ENCODE peak calls at places on chromosomes 6 and 20, in five cellular contexts. C, D, I, W and N are unnamed samples.
A peak's percentile ranks its signal among the peaks of the same experiment; 100 is the strongest.

GRCh38 chr6:138523347-138524210 is 24.3 kb upstream of the NHSL1 start:
- DNase-seq in I (no peak), D (no peak), C (no peak), W (no peak), N (no peak)

GRCh38 chr6:34867484-34867883 is 20.4 kb downstream of the TAF11 start:
- DNase-seq in D (no peak), C (no peak), W (no peak), I (no peak), N (no peak)

GRCh38 chr6:36679043-36679821 is 718 bp downstream of the CDKN1A start:
- DNase-seq in I (peak; percentile 22), D (no peak), W (peak; percentile 68), C (peak; percentile 42), N (no peak)

GRCh38 chr6:74091133-74091793 is 395.3 kb downstream of the CD109 start:
- DNase-seq in C (no peak), D (no peak), W (peak; percentile 18), I (no peak), N (no peak)

GRCh38 chr6:137051790-137052472 is 7.2 kb upstream of the IL20RA start:
- DNase-seq in C (no peak), I (no peak), D (no peak), W (no peak), N (no peak)

GRCh38 chr6:56689114-56689513 is 46.4 kb upstream of the DST start:
- DNase-seq in I (no peak), D (no peak), W (no peak), C (no peak), N (no peak)

GRCh38 chr6:56655250-56655649 is 12.6 kb upstream of the DST start:
- DNase-seq in W (no peak), I (no peak), C (no peak), D (no peak), N (no peak)

GRCh38 chr20:8291873-8292272 is 159.8 kb downstream of the PLCB1 start:
- DNase-seq in C (no peak), W (no peak), D (peak; percentile 7), I (no peak), N (peak; percentile 43)

GRCh38 chr6:4864534-4864933 is 88.3 kb downstream of the CDYL start:
- DNase-seq in I (no peak), W (no peak), D (no peak), C (no peak), N (no peak)

GRCh38 chr6:97917369-97917768 is 634.4 kb upstream of the MMS22L start:
- DNase-seq in W (no peak), D (no peak), C (no peak), I (no peak), N (no peak)

GRCh38 chr20:21514553-21515251 is 838 bp upstream of the NKX2-2 start:
- DNase-seq in W (peak; percentile 34), C (no peak), D (no peak), I (no peak), N (no peak)

GRCh38 chr6:53347250-53347920 is 1.4 kb downstream of the ELOVL5 start:
- DNase-seq in W (no peak), C (no peak), I (no peak), D (no peak), N (no peak)

GRCh38 chr20:17595846-17596245 is 26.0 kb downstream of the DSTN start:
- DNase-seq in W (no peak), D (no peak), I (no peak), C (no peak), N (no peak)

GRCh38 chr6:87436435-87436834 is 28.7 kb downstream of the CFAP206 start:
- DNase-seq in I (peak; percentile 63), D (peak; percentile 26), W (no peak), C (peak; percentile 68), N (peak; percentile 4)

GRCh38 chr20:370151-370600 is 10.4 kb upstream of the TRIB3 start:
- DNase-seq in D (no peak), C (no peak), I (no peak), W (no peak), N (no peak)

GRCh38 chr20:3763691-3764601 is 3.6 kb downstream of the ADISSP start:
- DNase-seq in D (no peak), W (no peak), I (no peak), C (no peak), N (no peak)

GRCh38 chr6:76682842-76683241 is 610.4 kb upstream of the IMPG1 start:
- DNase-seq in C (no peak), I (no peak), W (no peak), D (no peak), N (no peak)

GRCh38 chr6:38270367-38270766 is 369.4 kb downstream of the BTBD9 start:
- DNase-seq in D (no peak), C (no peak), W (no peak), I (no peak), N (no peak)

GRCh38 chr6:145547596-145548325 is 187.6 kb downstream of the EPM2A start:
- DNase-seq in I (no peak), W (no peak), C (no peak), D (no peak), N (no peak)

GRCh38 chr20:13029687-13030510 is 21.1 kb downstream of the SPTLC3 start:
- DNase-seq in C (no peak), D (peak; percentile 51), W (no peak), I (no peak), N (peak; percentile 25)

GRCh38 chr6:124670801-124671200 is 291.4 kb upstream of the RNF217 start:
- DNase-seq in W (no peak), C (no peak), I (no peak), D (no peak), N (no peak)

GRCh38 chr20:45985573-45985972 is 13.6 kb upstream of the ZNF335 start:
- DNase-seq in I (no peak), C (no peak), D (no peak), W (no peak), N (no peak)

GRCh38 chr20:8454137-8454712 is 322.2 kb downstream of the PLCB1 start:
- DNase-seq in W (peak; percentile 8), C (no peak), D (peak; percentile 71), I (no peak), N (peak; percentile 59)

GRCh38 chr6:79374308-79374707 is 139.8 kb upstream of the HMGN3 start:
- DNase-seq in W (no peak), I (no peak), C (no peak), D (no peak), N (no peak)
- TF ChIP-seq CTCF in W (no peak), I (no peak), C (no peak), D (no peak), N (no peak)

GRCh38 chr6:151664390-151664789 is 143.1 kb upstream of the ESR1 start:
- DNase-seq in D (no peak), C (no peak), W (no peak), I (no peak), N (no peak)

GRCh38 chr6:151659212-151659611 is 148.3 kb upstream of the ESR1 start:
- DNase-seq in C (no peak), I (no peak), D (no peak), W (no peak), N (no peak)

GRCh38 chr6:151661509-151661908 is 146.0 kb upstream of the ESR1 start:
- DNase-seq in I (no peak), W (no peak), D (no peak), C (no peak), N (no peak)

GRCh38 chr6:151663559-151663958 is 143.9 kb upstream of the ESR1 start:
- DNase-seq in W (no peak), I (no peak), C (no peak), D (no peak), N (no peak)

GRCh38 chr6:151661928-151662327 is 145.6 kb upstream of the ESR1 start:
- DNase-seq in I (no peak), D (no peak), W (no peak), C (peak; percentile 18), N (no peak)
- TF ChIP-seq CTCF in I (peak; percentile 18), D (peak; percentile 12), W (peak; percentile 31), C (no peak), N (no peak)

DNA sequence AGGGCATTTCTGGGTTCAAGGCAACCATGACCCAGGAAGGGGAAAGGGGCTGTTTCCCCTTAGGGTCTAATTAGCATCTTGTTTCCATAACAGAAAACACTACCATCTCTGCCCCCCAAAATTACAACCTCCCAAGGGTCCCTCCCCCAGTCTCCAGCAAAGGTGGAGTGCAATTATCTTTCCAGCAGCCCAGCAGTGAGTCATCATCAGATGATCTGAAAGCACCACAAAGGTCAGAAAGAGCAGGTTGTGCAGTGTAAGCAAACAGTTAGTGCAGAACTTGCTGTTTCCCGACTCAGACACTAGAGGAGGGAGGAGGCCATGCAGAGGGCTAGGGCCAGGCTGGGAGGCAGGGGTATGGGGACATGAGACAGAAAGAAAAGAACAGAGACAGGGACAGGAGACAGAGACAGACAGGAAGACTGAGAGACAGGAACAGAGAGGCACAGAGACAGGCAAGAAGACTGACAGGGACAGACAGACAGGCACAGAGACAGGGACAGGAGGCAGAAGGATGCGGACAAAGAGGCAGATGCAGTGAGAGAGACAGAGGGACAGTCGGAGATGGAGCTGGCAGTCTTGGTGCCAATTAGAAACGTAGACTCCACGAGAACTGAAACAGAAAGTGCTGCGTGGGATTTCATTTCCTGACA is 62.5 kb downstream of the PYGB start:
- DNase-seq in I (no peak), C (no peak), W (peak; percentile 81), D (peak; percentile 82), N (peak; percentile 71)
- TF ChIP-seq CTCF in I (peak; percentile 54), C (no peak), W (peak; percentile 61), D (peak; percentile 84), N (peak; percentile 92)

GRCh38 chr6:133501675-133502275 is 260.6 kb downstream of the EYA4 start:
- DNase-seq in D (no peak), I (no peak), C (no peak), W (no peak), N (no peak)

GRCh38 chr6:133503330-133503729 is 262.2 kb downstream of the EYA4 start:
- DNase-seq in C (no peak), W (no peak), I (no peak), D (no peak), N (peak; percentile 30)

GRCh38 chr6:133504761-133505160 is 263.6 kb downstream of the EYA4 start:
- DNase-seq in I (no peak), W (no peak), C (no peak), D (no peak), N (no peak)

GRCh38 chr6:133499662-133500061 is 258.5 kb downstream of the EYA4 start:
- DNase-seq in C (no peak), D (no peak), W (no peak), I (no peak), N (no peak)

GRCh38 chr6:133502451-133503259 is 261.5 kb downstream of the EYA4 start:
- DNase-seq in D (peak; percentile 81), C (no peak), W (no peak), I (no peak), N (peak; percentile 84)
- TF ChIP-seq CTCF in D (no peak), C (no peak), W (no peak), I (no peak), N (no peak)

GRCh38 chr6:29510202-29510601 is 22.4 kb upstream of the MAS1L start:
- DNase-seq in D (no peak), C (no peak), W (no peak), I (no peak), N (no peak)
- TF ChIP-seq CTCF in D (no peak), C (no peak), W (peak; percentile 24), I (peak; percentile 23), N (no peak)